ENCODE peak calls at places on chromosome 17, in nine cellular contexts. O, B, K, M, J, L, C, U and S are unnamed samples.

GRCh38 chr17:42399121-42399520 is 10.9 kb upstream of the STAT3 start:
- DNase-seq in O (no peak), B (no peak), K (no peak), M (no peak), J (no peak), L (no peak), C (no peak), U (no peak), S (no peak)

GRCh38 chr17:76166168-76166567 is 25.1 kb upstream of the FOXJ1 start:
- DNase-seq in O (no peak), B (no peak), K (no peak), M (no peak), J (no peak), L (no peak), C (no peak), U (no peak), S (no peak)

GRCh38 chr17:75124041-75124818 is 7.3 kb downstream of the NT5C start:
- DNase-seq in O (no peak), B (peak; percentile 87), K (no peak), M (no peak), J (peak; percentile 99), L (peak; percentile 88), C (peak; percentile 88), U (peak; percentile 34), S (no peak)

GRCh38 chr17:72030067-72030899 is 90.5 kb upstream of the SOX9 start:
- DNase-seq in O (no peak), B (no peak), K (no peak), M (no peak), J (no peak), L (peak; percentile 26), C (no peak), U (no peak), S (no peak)

GRCh38 chr17:72118588-72119279 is 2.1 kb upstream of the SOX9 start:
- DNase-seq in O (peak; percentile 78), B (peak; percentile 37), K (peak; percentile 83), M (no peak), J (peak; percentile 58), L (peak; percentile 75), C (no peak), U (peak; percentile 74), S (peak; percentile 83)

GRCh38 chr17:57174591-57174990 is 81.7 kb upstream of the MSI2 start:
- DNase-seq in O (no peak), B (no peak), K (no peak), M (no peak), J (no peak), L (no peak), C (no peak), U (no peak), S (no peak)

GRCh38 chr17:33905338-33905800 is 349.7 kb upstream of the CCL2 start:
- DNase-seq in O (no peak), B (no peak), K (no peak), M (no peak), J (no peak), L (no peak), C (no peak), U (no peak), S (no peak)

GRCh38 chr17:74085434-74085833 is 118.0 kb upstream of the RPL38 start:
- DNase-seq in O (no peak), B (no peak), K (no peak), M (no peak), J (peak; percentile 37), L (no peak), C (no peak), U (no peak), S (no peak)

GRCh38 chr17:40680998-40681397 is 16.0 kb upstream of the KRT222 start:
- DNase-seq in O (no peak), B (no peak), K (no peak), M (no peak), J (no peak), L (no peak), C (no peak), U (no peak), S (no peak)

GRCh38 chr17:31318298-31319190 is 2.9 kb downstream of the EVI2A start:
- DNase-seq in O (peak; percentile 76), B (peak; percentile 4), K (no peak), M (no peak), J (no peak), L (peak; percentile 35), C (peak; percentile 63), U (no peak), S (peak; percentile 60)

DNA sequence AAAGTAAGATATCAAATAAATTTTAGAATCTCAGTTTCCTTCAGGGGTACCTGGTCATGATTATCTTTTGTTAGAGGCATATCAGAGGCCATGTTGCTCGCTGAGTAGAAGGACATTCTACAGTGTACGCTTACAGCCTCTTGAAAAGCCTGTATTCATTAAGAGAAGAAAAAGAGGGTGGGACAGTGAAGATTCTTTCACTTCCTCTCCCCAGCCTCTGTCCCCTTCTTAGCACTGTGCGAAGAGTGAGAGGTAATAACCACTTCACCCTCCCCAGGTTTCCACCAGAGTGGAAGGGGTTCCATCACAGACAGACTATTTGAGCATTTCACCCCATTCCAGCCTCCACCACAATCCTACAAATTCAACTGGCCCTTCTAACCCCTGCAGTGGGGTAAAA is 4.8 kb upstream of the LPO start:
- DNase-seq in O (no peak), B (no peak), K (no peak), M (no peak), J (no peak), L (no peak), C (no peak), U (no peak), S (no peak)
- H3K27me3 ChIP-seq in O (peaks cover 23% of the 10 kb centered on the region), B (peaks cover 22% of the 10 kb centered on the region), K (peaks cover 8% of the 10 kb centered on the region), M (no peaks in the 10 kb centered on the region), J (peaks cover 45% of the 10 kb centered on the region), L (peaks cover 79% of the 10 kb centered on the region), C (no peaks in the 10 kb centered on the region), U (no peaks in the 10 kb centered on the region), S (no peaks in the 10 kb centered on the region)

DNA sequence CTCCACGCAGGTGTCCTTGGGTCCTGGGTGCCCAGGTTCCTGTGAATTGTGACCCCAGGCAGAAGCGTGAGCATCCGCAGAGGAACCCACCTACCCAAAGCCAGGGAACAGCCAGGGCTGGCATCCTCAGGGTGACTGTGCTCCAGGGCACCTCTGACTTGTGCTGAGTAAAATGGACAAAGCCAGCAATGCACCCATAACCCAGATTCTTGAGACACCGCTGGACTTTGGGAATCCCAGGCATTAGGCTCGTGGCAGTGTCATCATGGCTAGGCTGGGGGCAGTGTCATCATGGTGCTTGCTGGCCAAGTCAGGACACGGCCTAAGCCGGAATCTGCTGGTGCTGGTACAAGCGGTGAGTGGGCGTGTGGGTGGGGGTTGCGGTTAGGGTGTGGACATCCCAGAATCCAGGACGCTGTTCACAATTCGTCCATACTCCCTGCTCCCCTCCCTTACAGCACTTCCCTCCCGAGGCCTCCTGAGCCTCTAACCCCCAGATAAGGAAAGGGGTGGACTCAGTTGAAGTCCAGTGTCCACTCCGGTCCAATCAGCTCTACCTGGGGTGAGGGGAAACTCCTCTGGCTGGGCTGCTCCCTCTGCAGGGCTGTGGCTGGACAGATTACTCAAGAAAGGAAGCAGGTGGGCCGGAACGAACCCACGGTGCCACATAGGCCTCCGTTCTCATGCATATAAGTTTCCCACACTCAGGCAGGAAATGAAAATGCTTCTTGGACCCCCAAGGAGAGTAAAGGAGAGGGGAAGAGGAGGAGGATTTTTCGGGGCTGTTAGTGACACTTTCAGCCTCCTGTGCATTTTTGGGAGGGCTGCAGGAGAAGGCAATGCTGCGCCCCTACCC is 138.9 kb downstream of the SEC14L1 start:
- DNase-seq in O (no peak), B (no peak), K (no peak), M (no peak), J (peak; percentile 73), L (peak; percentile 44), C (no peak), U (no peak), S (no peak)
- TF ChIP-seq POLR2AphosphoS5 in O (no peak), B (no peak), K (no peak), M (no peak), J (peak; percentile 42), L (no peak), C (no peak), U (no peak), S (no peak)

DNA sequence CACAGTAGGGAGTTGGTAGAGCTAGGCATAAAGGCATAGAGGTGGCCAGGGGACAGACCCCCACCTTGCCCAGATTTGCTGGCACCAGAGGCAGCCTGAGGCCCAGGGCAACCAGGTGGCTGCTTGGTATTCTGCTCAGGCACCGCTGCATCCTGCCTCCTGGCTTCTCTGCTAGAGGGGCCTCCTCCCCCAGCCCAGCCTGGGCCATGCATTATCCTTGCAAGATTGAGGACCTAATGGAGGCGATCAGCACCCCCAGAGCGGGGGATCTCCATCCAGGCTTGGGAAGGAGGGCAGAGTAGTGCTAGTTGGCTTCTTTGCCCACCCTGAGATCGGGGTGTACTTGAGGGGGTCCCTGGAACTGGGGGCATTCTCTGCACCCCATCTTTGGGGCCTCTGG is 23.8 kb downstream of the CDK5RAP3 start:
- DNase-seq in O (no peak), B (no peak), K (no peak), M (no peak), J (no peak), L (no peak), C (no peak), U (no peak), S (no peak)
- H3K27ac ChIP-seq in O (no peak overlapping the region), B (no peak overlapping the region), K (no peak overlapping the region), M (no peak overlapping the region), J (no peak overlapping the region), L (no peak overlapping the region), C (no peak overlapping the region), U (no peak overlapping the region), S (no peak overlapping the region)

GRCh38 chr17:38429476-38430100 is 1.3 kb downstream of the ARHGAP23 start:
- DNase-seq in O (no peak), B (no peak), K (no peak), M (no peak), J (no peak), L (no peak), C (no peak), U (no peak), S (no peak)

GRCh38 chr17:38427160-38427949 is 909 bp upstream of the ARHGAP23 start:
- DNase-seq in O (no peak), B (no peak), K (no peak), M (no peak), J (no peak), L (no peak), C (no peak), U (no peak), S (no peak)

GRCh38 chr17:38430316-38430715 is 2.1 kb downstream of the ARHGAP23 start:
- DNase-seq in O (no peak), B (no peak), K (no peak), M (no peak), J (no peak), L (no peak), C (no peak), U (no peak), S (no peak)

GRCh38 chr17:38428150-38428642 is at the start of gene ARHGAP23:
- DNase-seq in O (peak; percentile 89), B (peak; percentile 52), K (no peak), M (no peak), J (no peak), L (peak; percentile 64), C (peak; percentile 87), U (peak; percentile 21), S (no peak)

DNA sequence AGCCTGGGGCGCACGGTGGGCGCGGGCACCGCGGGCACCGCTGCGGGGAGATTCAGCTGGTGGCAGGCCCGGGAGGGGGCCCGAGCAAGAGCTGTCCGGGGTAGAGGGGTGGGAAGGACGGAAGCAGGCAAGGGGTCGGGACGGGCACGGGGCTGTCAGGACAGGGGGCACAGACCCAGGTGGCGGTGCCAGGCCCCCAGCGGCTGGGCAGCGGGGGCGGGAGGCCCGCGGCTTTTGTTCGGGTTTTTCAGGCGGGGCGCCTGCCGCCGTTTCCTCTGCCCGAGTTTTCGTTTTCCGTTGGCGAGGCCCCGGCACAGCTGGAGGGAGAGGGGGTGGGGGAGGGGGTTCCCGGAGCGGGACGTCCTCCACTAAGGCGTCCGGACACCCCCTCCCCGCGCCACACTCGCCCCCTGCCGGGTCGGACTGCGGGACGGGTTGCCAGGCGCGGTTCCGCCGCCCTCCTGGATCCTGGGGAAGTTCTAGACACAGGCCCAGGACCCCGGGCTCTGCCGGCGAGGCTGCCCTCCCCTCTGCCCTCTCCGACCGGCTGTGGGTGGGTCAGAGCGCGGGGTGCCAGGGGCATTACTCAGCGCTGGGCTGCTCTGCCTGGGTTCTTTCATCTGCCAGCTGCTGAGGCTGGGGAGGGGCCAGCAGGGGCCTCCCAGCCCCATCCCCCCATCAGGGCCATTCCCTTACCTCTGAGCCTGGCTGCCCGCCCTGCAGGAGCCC is 543 bp downstream of the ARHGAP23 start:
- DNase-seq in O (peak; percentile 83), B (peak; percentile 56), K (no peak), M (no peak), J (no peak), L (peak; percentile 44), C (peak; percentile 82), U (no peak), S (no peak)
- H3K27me3 ChIP-seq in O (no peaks in the 10 kb centered on the region), B (no peaks in the 10 kb centered on the region), K (no peaks in the 10 kb centered on the region), M (no peaks in the 10 kb centered on the region), J (no peaks in the 10 kb centered on the region), L (no peaks in the 10 kb centered on the region), C (no peaks in the 10 kb centered on the region), U (no peaks in the 10 kb centered on the region), S (no peaks in the 10 kb centered on the region)